ENCODE peak calls at places on chromosome 5, in nine cellular contexts. One of them, this sample, is unnamed.

GRCh38 chr5:95530441-95530840 is 24.3 kb downstream of the SKIC3 start:
- DNase-seq in astrocyte: peak; percentile 88
- DNase-seq in left lung: no peak
- DNase-seq in adrenal gland: peak; percentile 72
- DNase-seq in lung: no peak
- DNase-seq in tibial artery: no peak
- DNase-seq in transverse colon: no peak
- DNase-seq in right atrium auricular region: no peak
- DNase-seq in IMR-90: peak; percentile 95
- DNase-seq in this sample: no peak

GRCh38 chr5:176734756-176735342 is 75.5 kb upstream of the UNC5A start:
- DNase-seq in transverse colon: no peak
- DNase-seq in astrocyte: no peak
- DNase-seq in IMR-90: no peak
- DNase-seq in left lung: peak; percentile 13
- DNase-seq in adrenal gland: no peak
- DNase-seq in lung: no peak
- DNase-seq in right atrium auricular region: no peak
- DNase-seq in tibial artery: peak; percentile 35
- DNase-seq in this sample: no peak

GRCh38 chr5:133818869-133819600 is 149.4 kb downstream of the C5orf15 start:
- DNase-seq in right atrium auricular region: no peak
- DNase-seq in IMR-90: no peak
- DNase-seq in left lung: no peak
- DNase-seq in lung: no peak
- DNase-seq in astrocyte: no peak
- DNase-seq in transverse colon: no peak
- DNase-seq in tibial artery: peak; percentile 33
- DNase-seq in adrenal gland: no peak
- DNase-seq in this sample: no peak

GRCh38 chr5:66012271-66012670 is 85.9 kb downstream of the ERBIN start:
- DNase-seq in tibial artery: no peak
- DNase-seq in transverse colon: no peak
- DNase-seq in lung: no peak
- DNase-seq in IMR-90: no peak
- DNase-seq in left lung: no peak
- DNase-seq in adrenal gland: no peak
- DNase-seq in right atrium auricular region: no peak
- DNase-seq in astrocyte: no peak
- DNase-seq in this sample: no peak

GRCh38 chr5:137091473-137091872 is 407.7 kb downstream of the SPOCK1 start:
- DNase-seq in IMR-90: no peak
- DNase-seq in astrocyte: no peak
- DNase-seq in transverse colon: no peak
- DNase-seq in tibial artery: no peak
- DNase-seq in left lung: no peak
- DNase-seq in adrenal gland: no peak
- DNase-seq in right atrium auricular region: no peak
- DNase-seq in lung: no peak
- DNase-seq in this sample: no peak

GRCh38 chr5:113361701-113362100 is 73.1 kb downstream of the TSSK1B start:
- DNase-seq in astrocyte: no peak
- DNase-seq in tibial artery: no peak
- DNase-seq in lung: no peak
- DNase-seq in right atrium auricular region: no peak
- DNase-seq in transverse colon: no peak
- DNase-seq in adrenal gland: no peak
- DNase-seq in IMR-90: no peak
- DNase-seq in left lung: no peak
- DNase-seq in this sample: no peak

GRCh38 chr5:6194906-6195612 is 183.3 kb downstream of the MED10 start:
- DNase-seq in left lung: no peak
- DNase-seq in lung: no peak
- DNase-seq in tibial artery: no peak
- DNase-seq in transverse colon: no peak
- DNase-seq in right atrium auricular region: no peak
- DNase-seq in astrocyte: no peak
- DNase-seq in IMR-90: no peak
- DNase-seq in adrenal gland: no peak
- DNase-seq in this sample: peak; percentile 34

GRCh38 chr5:73272351-73272750 is 99.4 kb downstream of the TMEM174 start:
- DNase-seq in lung: no peak
- DNase-seq in left lung: no peak
- DNase-seq in astrocyte: no peak
- DNase-seq in IMR-90: no peak
- DNase-seq in right atrium auricular region: no peak
- DNase-seq in adrenal gland: no peak
- DNase-seq in tibial artery: no peak
- DNase-seq in transverse colon: no peak
- DNase-seq in this sample: no peak

GRCh38 chr5:16392718-16393117 is 72.9 kb downstream of the ZNF622 start:
- DNase-seq in right atrium auricular region: no peak
- DNase-seq in left lung: no peak
- DNase-seq in IMR-90: no peak
- DNase-seq in astrocyte: no peak
- DNase-seq in tibial artery: no peak
- DNase-seq in lung: no peak
- DNase-seq in transverse colon: no peak
- DNase-seq in adrenal gland: no peak
- DNase-seq in this sample: no peak

GRCh38 chr5:115418788-115419187 is 122.3 kb upstream of the CCDC112 start:
- DNase-seq in adrenal gland: no peak
- DNase-seq in left lung: no peak
- DNase-seq in IMR-90: no peak
- DNase-seq in right atrium auricular region: no peak
- DNase-seq in lung: no peak
- DNase-seq in tibial artery: no peak
- DNase-seq in astrocyte: no peak
- DNase-seq in transverse colon: peak; percentile 39
- DNase-seq in this sample: no peak

GRCh38 chr5:115954144-115954543 is 8.1 kb upstream of the LVRN start:
- DNase-seq in lung: no peak
- DNase-seq in transverse colon: no peak
- DNase-seq in IMR-90: no peak
- DNase-seq in adrenal gland: no peak
- DNase-seq in right atrium auricular region: no peak
- DNase-seq in tibial artery: no peak
- DNase-seq in astrocyte: no peak
- DNase-seq in left lung: no peak
- DNase-seq in this sample: no peak

GRCh38 chr5:142402752-142403318 is 78.0 kb upstream of the SPRY4 start:
- DNase-seq in transverse colon: no peak
- DNase-seq in astrocyte: no peak
- DNase-seq in adrenal gland: no peak
- DNase-seq in lung: no peak
- DNase-seq in IMR-90: no peak
- DNase-seq in right atrium auricular region: no peak
- DNase-seq in left lung: no peak
- DNase-seq in tibial artery: no peak
- DNase-seq in this sample: no peak

GRCh38 chr5:122180863-122181519 is 51.6 kb downstream of the ZNF474 start:
- DNase-seq in transverse colon: no peak
- DNase-seq in lung: no peak
- DNase-seq in left lung: no peak
- DNase-seq in tibial artery: no peak
- DNase-seq in IMR-90: peak; percentile 93
- DNase-seq in adrenal gland: no peak
- DNase-seq in right atrium auricular region: no peak
- DNase-seq in astrocyte: peak; percentile 95
- DNase-seq in this sample: no peak

GRCh38 chr5:178683758-178684157 is 46.7 kb downstream of the ZNF354A start:
- DNase-seq in lung: no peak
- DNase-seq in tibial artery: no peak
- DNase-seq in adrenal gland: no peak
- DNase-seq in astrocyte: no peak
- DNase-seq in left lung: no peak
- DNase-seq in right atrium auricular region: no peak
- DNase-seq in transverse colon: no peak
- DNase-seq in IMR-90: no peak
- DNase-seq in this sample: no peak

GRCh38 chr5:132608107-132608506 is 49.9 kb upstream of the IL13 start:
- DNase-seq in left lung: no peak
- DNase-seq in tibial artery: no peak
- DNase-seq in IMR-90: no peak
- DNase-seq in lung: no peak
- DNase-seq in adrenal gland: no peak
- DNase-seq in right atrium auricular region: no peak
- DNase-seq in transverse colon: no peak
- DNase-seq in astrocyte: no peak
- DNase-seq in this sample: no peak

GRCh38 chr5:56094579-56095361 is 100.0 kb upstream of the IL6ST start:
- DNase-seq in right atrium auricular region: no peak
- DNase-seq in left lung: no peak
- DNase-seq in astrocyte: no peak
- DNase-seq in IMR-90: no peak
- DNase-seq in tibial artery: no peak
- DNase-seq in adrenal gland: no peak
- DNase-seq in lung: no peak
- DNase-seq in transverse colon: no peak
- DNase-seq in this sample: no peak

GRCh38 chr5:115599924-115600323 is 2.4 kb downstream of the TICAM2 start:
- DNase-seq in IMR-90: no peak
- DNase-seq in tibial artery: no peak
- DNase-seq in right atrium auricular region: no peak
- DNase-seq in adrenal gland: no peak
- DNase-seq in left lung: no peak
- DNase-seq in transverse colon: no peak
- DNase-seq in lung: no peak
- DNase-seq in astrocyte: peak; percentile 25
- DNase-seq in this sample: no peak

GRCh38 chr5:89967806-89968444 is 441.6 kb downstream of the CETN3 start:
- DNase-seq in left lung: no peak
- DNase-seq in tibial artery: no peak
- DNase-seq in right atrium auricular region: no peak
- DNase-seq in transverse colon: no peak
- DNase-seq in astrocyte: peak; percentile 79
- DNase-seq in adrenal gland: no peak
- DNase-seq in IMR-90: no peak
- DNase-seq in lung: no peak
- DNase-seq in this sample: no peak

GRCh38 chr5:83522431-83522830 is 50.9 kb downstream of the VCAN start:
- DNase-seq in tibial artery: no peak
- DNase-seq in transverse colon: no peak
- DNase-seq in adrenal gland: no peak
- DNase-seq in astrocyte: no peak
- DNase-seq in IMR-90: no peak
- DNase-seq in right atrium auricular region: no peak
- DNase-seq in lung: no peak
- DNase-seq in left lung: no peak
- DNase-seq in this sample: no peak

GRCh38 chr5:179994622-179995323 is 76.8 kb downstream of the RNF130 start:
- DNase-seq in astrocyte: no peak
- DNase-seq in tibial artery: no peak
- DNase-seq in IMR-90: no peak
- DNase-seq in right atrium auricular region: no peak
- DNase-seq in left lung: no peak
- DNase-seq in adrenal gland: no peak
- DNase-seq in lung: no peak
- DNase-seq in transverse colon: no peak
- DNase-seq in this sample: no peak
- H3K9me3 ChIP-seq in astrocyte: peaks cover 3% of the 10 kb centered on the region
- H3K9me3 ChIP-seq in tibial artery: no peaks in the 10 kb centered on the region
- H3K9me3 ChIP-seq in IMR-90: peaks cover 2% of the 10 kb centered on the region
- H3K9me3 ChIP-seq in right atrium auricular region: peaks cover 16% of the 10 kb centered on the region
- H3K9me3 ChIP-seq in left lung: peaks cover 9% of the 10 kb centered on the region
- H3K9me3 ChIP-seq in adrenal gland: no peaks in the 10 kb centered on the region
- H3K9me3 ChIP-seq in lung: no peaks in the 10 kb centered on the region
- H3K9me3 ChIP-seq in transverse colon: no peaks in the 10 kb centered on the region
- H3K9me3 ChIP-seq in this sample: no peaks in the 10 kb centered on the region

GRCh38 chr5:1321576-1321975 is 23.3 kb downstream of the CLPTM1L start:
- DNase-seq in IMR-90: no peak
- DNase-seq in lung: no peak
- DNase-seq in transverse colon: no peak
- DNase-seq in tibial artery: no peak
- DNase-seq in left lung: no peak
- DNase-seq in astrocyte: no peak
- DNase-seq in adrenal gland: no peak
- DNase-seq in right atrium auricular region: no peak
- DNase-seq in this sample: no peak

GRCh38 chr5:1319436-1320343 is 24.8 kb upstream of the TERT start:
- DNase-seq in lung: no peak
- DNase-seq in IMR-90: no peak
- DNase-seq in tibial artery: no peak
- DNase-seq in adrenal gland: no peak
- DNase-seq in astrocyte: no peak
- DNase-seq in left lung: peak; percentile 25
- DNase-seq in right atrium auricular region: no peak
- DNase-seq in transverse colon: no peak
- DNase-seq in this sample: no peak

GRCh38 chr5:1318659-1319251 is 23.9 kb upstream of the TERT start:
- DNase-seq in astrocyte: no peak
- DNase-seq in left lung: peak; percentile 30
- DNase-seq in IMR-90: no peak
- DNase-seq in transverse colon: peak; percentile 69
- DNase-seq in tibial artery: peak; percentile 58
- DNase-seq in adrenal gland: no peak
- DNase-seq in right atrium auricular region: no peak
- DNase-seq in lung: no peak
- DNase-seq in this sample: no peak

GRCh38 chr5:1322036-1322903 is 22.6 kb downstream of the CLPTM1L start:
- DNase-seq in transverse colon: no peak
- DNase-seq in lung: no peak
- DNase-seq in right atrium auricular region: no peak
- DNase-seq in tibial artery: peak; percentile 41
- DNase-seq in astrocyte: no peak
- DNase-seq in adrenal gland: no peak
- DNase-seq in IMR-90: no peak
- DNase-seq in left lung: no peak
- DNase-seq in this sample: no peak

GRCh38 chr5:1320436-1321344 is 24.2 kb downstream of the CLPTM1L start:
- DNase-seq in lung: no peak
- DNase-seq in left lung: peak; percentile 26
- DNase-seq in astrocyte: no peak
- DNase-seq in right atrium auricular region: no peak
- DNase-seq in tibial artery: no peak
- DNase-seq in IMR-90: no peak
- DNase-seq in transverse colon: no peak
- DNase-seq in adrenal gland: no peak
- DNase-seq in this sample: no peak
- H3K27ac ChIP-seq in lung: no peak overlapping the region
- H3K27ac ChIP-seq in left lung: no peak overlapping the region
- H3K27ac ChIP-seq in astrocyte: no peak overlapping the region
- H3K27ac ChIP-seq in right atrium auricular region: no peak overlapping the region
- H3K27ac ChIP-seq in tibial artery: no peak overlapping the region
- H3K27ac ChIP-seq in IMR-90: no peak overlapping the region
- H3K27ac ChIP-seq in transverse colon: no peak overlapping the region
- H3K27ac ChIP-seq in adrenal gland: no peak overlapping the region
- H3K27ac ChIP-seq in this sample: no peak overlapping the region

GRCh38 chr5:141388661-141389060 is 1.2 kb downstream of the PCDHGB4 start:
- DNase-seq in right atrium auricular region: no peak
- DNase-seq in left lung: no peak
- DNase-seq in adrenal gland: no peak
- DNase-seq in lung: no peak
- DNase-seq in astrocyte: no peak
- DNase-seq in transverse colon: no peak
- DNase-seq in IMR-90: no peak
- DNase-seq in tibial artery: no peak
- DNase-seq in this sample: no peak
- H3K9me3 ChIP-seq in right atrium auricular region: peaks cover 94% of the 10 kb centered on the region
- H3K9me3 ChIP-seq in left lung: peaks cover 92% of the 10 kb centered on the region
- H3K9me3 ChIP-seq in adrenal gland: no peaks in the 10 kb centered on the region
- H3K9me3 ChIP-seq in lung: peaks cover 3% of the 10 kb centered on the region
- H3K9me3 ChIP-seq in astrocyte: peaks cover 49% of the 10 kb centered on the region
- H3K9me3 ChIP-seq in transverse colon: peaks cover 76% of the 10 kb centered on the region
- H3K9me3 ChIP-seq in IMR-90: peaks cover 50% of the 10 kb centered on the region
- H3K9me3 ChIP-seq in tibial artery: peaks cover 86% of the 10 kb centered on the region
- H3K9me3 ChIP-seq in this sample: peaks cover 69% of the 10 kb centered on the region

GRCh38 chr5:149299451-149300054 is 27.9 kb downstream of the AFAP1L1 start:
- DNase-seq in transverse colon: no peak
- DNase-seq in tibial artery: no peak
- DNase-seq in right atrium auricular region: peak; percentile 75
- DNase-seq in IMR-90: no peak
- DNase-seq in left lung: no peak
- DNase-seq in adrenal gland: no peak
- DNase-seq in lung: no peak
- DNase-seq in astrocyte: no peak
- DNase-seq in this sample: no peak
- H3K27ac ChIP-seq in transverse colon: no peak overlapping the region
- H3K27ac ChIP-seq in tibial artery: no peak overlapping the region
- H3K27ac ChIP-seq in right atrium auricular region: peak overlapping the region; percentile 82
- H3K27ac ChIP-seq in IMR-90: no peak overlapping the region
- H3K27ac ChIP-seq in left lung: peak overlapping the region; percentile 73
- H3K27ac ChIP-seq in adrenal gland: peak overlapping the region; percentile 82
- H3K27ac ChIP-seq in lung: peak overlapping the region; percentile 70
- H3K27ac ChIP-seq in astrocyte: no peak overlapping the region
- H3K27ac ChIP-seq in this sample: no peak overlapping the region

This sample was measured in vagina.